ENCODE peak calls at places on chromosomes 13 and 19, in six cellular contexts. C is mammary epithelial cell, T is activated B cell treated with CpG ODN at 0.5 μM for 24 hours, J is fibroblast of the aortic adventitia, I is hepatocyte, Y is lower lobe of right lung. R is an unnamed sample.

GRCh38 chr19:4304509-4305252 is at the start of gene FSD1:
- DNase-seq in I (peak), C (no peak), T (peak), J (peak), Y (no peak), R (peak)

GRCh38 chr13:24688901-24689300 is 8.7 kb downstream of the ATP12A start:
- DNase-seq in Y (no peak), T (no peak), C (no peak), I (no peak), J (no peak), R (no peak)

GRCh38 chr19:54127688-54128440 is 9.7 kb upstream of the CNOT3 start:
- DNase-seq in T (no peak), Y (no peak), I (no peak), J (no peak), C (no peak), R (no peak)

GRCh38 chr13:74132152-74132767 is 1.9 kb downstream of the KLF12 start:
- DNase-seq in J (peak), I (peak), T (no peak), C (peak), Y (no peak), R (no peak)

GRCh38 chr13:107373551-107373950 is 805.6 kb upstream of the ARGLU1 start:
- DNase-seq in T (no peak), C (peak), Y (no peak), I (peak), J (peak), R (no peak)

GRCh38 chr19:43719378-43719868 is 3.5 kb downstream of the IRGC start:
- DNase-seq in C (no peak), T (no peak), Y (no peak), J (no peak), I (no peak), R (no peak)

GRCh38 chr13:58933475-58933874 is 1230.3 kb downstream of the DIAPH3 start:
- DNase-seq in J (no peak), C (no peak), T (no peak), Y (no peak), I (no peak), R (no peak)

GRCh38 chr13:27583645-27584044 is 36.7 kb downstream of the LNX2 start:
- DNase-seq in J (peak), I (no peak), C (no peak), T (no peak), Y (no peak), R (no peak)

GRCh38 chr19:944171-944567 is 18.3 kb downstream of the ARID3A start:
- DNase-seq in C (no peak), J (peak), I (peak), Y (no peak), T (no peak), R (peak)

GRCh38 chr13:113863511-113864302 is at the start of gene GAS6:
- DNase-seq in T (no peak), J (peak), Y (peak), I (peak), C (peak), R (peak)

GRCh38 chr19:8459520-8460260 is 14.9 kb downstream of the HNRNPM start:
- DNase-seq in C (no peak), J (peak), T (no peak), I (no peak), Y (no peak), R (no peak)

GRCh38 chr19:4547303-4548237 is 7.7 kb upstream of the LRG1 start:
- DNase-seq in T (no peak), C (no peak), Y (peak), J (no peak), I (peak), R (no peak)

GRCh38 chr13:95248953-95249352 is 52.3 kb downstream of the ABCC4 start:
- DNase-seq in Y (no peak), T (no peak), C (no peak), J (no peak), I (no peak), R (no peak)

GRCh38 chr13:20002766-20003165 is 44.2 kb downstream of the ZMYM2 start:
- DNase-seq in Y (no peak), J (no peak), T (no peak), I (no peak), C (no peak), R (no peak)

GRCh38 chr13:107962209-107962608 is 253.1 kb downstream of the LIG4 start:
- DNase-seq in I (no peak), J (no peak), C (no peak), Y (no peak), T (no peak), R (no peak)

DNA sequence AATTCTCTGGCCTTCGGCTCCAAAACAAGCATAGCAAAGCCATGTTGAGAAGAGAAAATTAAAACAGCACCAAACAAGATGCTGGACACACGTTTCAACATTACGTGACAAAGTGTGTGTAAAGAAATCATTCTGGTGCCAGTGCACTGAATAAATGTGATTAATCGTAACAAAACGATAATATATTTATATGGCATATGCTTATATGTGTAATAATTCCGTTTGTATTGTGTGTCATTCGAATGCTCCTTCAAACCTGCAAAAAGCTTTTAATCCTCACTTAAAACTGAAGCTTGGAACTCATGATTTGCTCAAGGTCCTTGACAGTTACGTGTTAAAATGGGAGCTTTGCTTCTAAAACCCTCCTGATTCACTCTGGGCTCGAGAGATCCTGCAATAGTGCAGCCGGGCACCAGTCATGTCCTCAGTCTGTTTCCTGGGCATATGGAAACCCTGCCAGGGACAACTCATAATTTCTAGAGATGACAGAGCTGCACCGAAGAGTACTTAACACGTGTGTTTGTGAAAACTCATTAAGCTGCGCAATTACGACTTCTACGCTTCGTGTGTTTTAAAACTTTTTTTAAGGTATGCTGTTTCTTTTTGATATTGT is 731 bp upstream of the AKAP8L start:
- DNase-seq in Y (no peak), T (no peak), J (no peak), I (no peak), C (no peak), R (no peak)
- TF ChIP-seq CTCF in Y (no peak), T (no peak), J (no peak), I (no peak), C (no peak), R (peak)

DNA sequence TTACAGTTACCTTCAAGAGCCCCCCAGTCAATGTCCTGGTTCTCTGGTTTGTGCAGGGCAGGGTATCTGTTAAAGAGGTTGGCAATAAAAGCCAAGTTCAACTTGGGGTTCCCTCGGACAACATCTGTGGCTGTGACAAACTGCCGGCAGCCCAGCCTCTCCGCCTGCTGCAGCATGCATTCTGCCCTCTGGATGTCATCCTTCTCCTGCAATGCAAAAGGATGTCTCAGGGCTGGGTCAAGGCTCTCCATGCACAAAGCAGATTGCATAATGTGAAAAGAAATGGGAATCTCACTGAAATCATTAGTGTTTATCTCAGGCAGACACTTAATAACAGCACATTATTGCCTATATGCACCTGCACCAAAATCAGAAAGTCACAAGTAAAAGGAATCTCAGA is 35.1 kb downstream of the LCP1 start:
- DNase-seq in T (no peak), I (peak), J (peak), Y (no peak), C (peak), R (no peak)
- TF ChIP-seq CTCF in T (no peak), I (peak), J (peak), Y (peak), C (no peak), R (no peak)

GRCh38 chr19:20565321-20566018 is at the start of gene ZNF737:
- DNase-seq in J (peak), C (peak), I (peak), T (peak), Y (peak), R (peak)
- TF ChIP-seq CTCF in J (peak), C (no peak), I (peak), T (no peak), Y (no peak), R (peak)

GRCh38 chr13:29254971-29255370 is 340.5 kb downstream of the SLC7A1 start:
- DNase-seq in I (no peak), C (no peak), J (no peak), Y (no peak), T (no peak), R (no peak)

GRCh38 chr13:29255567-29255966 is 339.9 kb downstream of the SLC7A1 start:
- DNase-seq in C (no peak), J (no peak), Y (no peak), T (no peak), I (no peak), R (no peak)

GRCh38 chr13:29266261-29266660 is 329.2 kb downstream of the SLC7A1 start:
- DNase-seq in J (no peak), Y (no peak), I (no peak), C (no peak), T (no peak), R (no peak)

DNA sequence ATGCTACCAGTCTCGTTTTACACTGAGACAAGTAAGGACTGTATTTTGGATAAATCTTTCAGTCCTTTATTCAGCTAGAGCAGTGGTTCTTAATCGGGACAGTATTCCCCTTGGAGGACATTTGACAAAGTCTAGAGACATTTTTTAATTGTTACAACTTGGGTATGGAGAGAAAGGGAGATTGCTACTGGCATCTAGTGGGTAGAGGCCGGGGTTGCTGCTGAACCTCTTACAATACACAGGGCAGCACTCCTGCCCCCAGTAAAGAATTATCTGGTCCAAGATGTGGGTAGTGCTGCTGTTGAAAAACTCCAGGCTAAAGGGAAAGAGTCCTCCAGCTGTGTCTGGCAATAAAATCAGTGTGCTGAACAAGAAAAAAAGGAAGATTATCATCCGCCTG is 334.8 kb downstream of the SLC7A1 start:
- DNase-seq in Y (no peak), I (peak), C (no peak), T (no peak), J (no peak), R (no peak)
- TF ChIP-seq CTCF in Y (no peak), I (peak), C (no peak), T (no peak), J (no peak), R (no peak)

GRCh38 chr19:6556480-6556879 is 25.7 kb downstream of the TNFSF9 start:
- DNase-seq in T (no peak), I (no peak), C (peak), J (peak), Y (no peak), R (no peak)

GRCh38 chr19:6551091-6551490 is 20.3 kb downstream of the TNFSF9 start:
- DNase-seq in C (no peak), J (no peak), I (no peak), Y (no peak), T (no peak), R (no peak)

GRCh38 chr19:6551607-6552450 is 21.0 kb downstream of the TNFSF9 start:
- DNase-seq in J (peak), I (peak), Y (peak), C (no peak), T (peak), R (no peak)

GRCh38 chr19:6556043-6556449 is 25.2 kb downstream of the TNFSF9 start:
- DNase-seq in C (no peak), T (no peak), J (no peak), I (no peak), Y (no peak), R (no peak)
- TF ChIP-seq CTCF in C (no peak), T (no peak), J (no peak), I (no peak), Y (no peak), R (no peak)

GRCh38 chr13:34256236-34256635 is 438.3 kb downstream of the RFC3 start:
- DNase-seq in C (no peak), T (no peak), J (no peak), Y (no peak), I (no peak), R (no peak)
- TF ChIP-seq CTCF in C (no peak), T (no peak), J (no peak), Y (no peak), I (no peak), R (no peak)

GRCh38 chr13:99433543-99434075 is 67.7 kb upstream of the TM9SF2 start:
- DNase-seq in J (no peak), Y (no peak), T (no peak), C (no peak), I (no peak), R (no peak)

GRCh38 chr13:99431927-99432636 is 69.2 kb upstream of the TM9SF2 start:
- DNase-seq in J (peak), I (no peak), Y (no peak), C (no peak), T (peak), R (no peak)

GRCh38 chr13:99435116-99435515 is 66.2 kb upstream of the TM9SF2 start:
- DNase-seq in C (no peak), J (no peak), Y (no peak), I (no peak), T (no peak), R (no peak)

GRCh38 chr13:99434258-99434788 is 66.9 kb upstream of the TM9SF2 start:
- DNase-seq in J (no peak), C (no peak), I (peak), Y (no peak), T (no peak), R (no peak)

DNA sequence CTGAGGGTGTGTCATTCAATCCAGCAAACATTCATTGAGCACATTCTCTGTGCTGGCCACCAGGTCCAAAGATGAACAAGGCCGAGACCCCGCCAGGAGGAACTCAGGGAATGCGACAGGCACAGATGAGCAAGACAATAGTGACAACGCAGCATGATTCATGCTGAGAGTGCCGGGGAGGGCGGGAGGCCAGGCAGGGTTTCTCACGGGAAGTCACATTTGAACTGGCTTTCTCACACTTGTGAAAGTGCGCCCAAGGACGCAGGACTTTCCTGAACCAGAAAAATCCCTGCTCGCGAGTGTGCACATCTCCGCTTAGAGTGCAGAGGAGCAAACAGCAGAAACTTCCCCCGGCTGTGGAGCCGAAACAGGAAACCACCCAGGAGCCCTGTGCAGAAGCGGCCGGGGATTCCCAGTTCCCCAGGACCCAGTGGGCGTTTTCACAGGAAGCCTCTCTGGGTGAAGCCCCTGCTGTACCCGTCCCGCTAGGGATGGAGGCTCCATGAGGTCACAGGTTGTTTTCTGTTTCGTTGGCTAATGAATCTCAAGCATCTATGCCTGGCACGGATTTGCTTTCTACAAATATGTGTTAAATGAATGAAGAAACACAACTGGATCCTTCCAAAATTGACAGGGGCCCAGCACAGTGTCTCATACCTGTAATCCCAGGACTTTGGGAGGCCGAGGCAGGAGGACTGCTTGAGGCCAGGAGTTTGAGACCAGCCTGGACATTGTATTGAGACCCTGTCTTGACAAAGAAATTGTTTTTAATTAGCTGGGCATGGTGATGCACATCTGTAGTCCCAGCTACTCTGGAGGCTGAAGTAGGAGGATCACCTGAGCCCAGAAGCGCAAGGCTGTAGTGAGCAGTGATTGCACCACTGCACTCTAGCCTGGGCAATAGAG is 68.4 kb upstream of the TM9SF2 start:
- DNase-seq in T (peak), J (peak), Y (peak), I (peak), C (peak), R (no peak)
- TF ChIP-seq CTCF in T (no peak), J (no peak), Y (no peak), I (no peak), C (no peak), R (no peak)

GRCh38 chr19:18322759-18323460 is at the start of gene LSM4:
- DNase-seq in T (peak), Y (peak), C (peak), J (peak), I (peak), R (peak)
- TF ChIP-seq CTCF in T (no peak), Y (peak), C (peak), J (peak), I (peak), R (no peak)

GRCh38 chr19:48611872-48612271 is 3.0 kb downstream of the FAM83E start:
- DNase-seq in I (no peak), C (no peak), J (no peak), T (no peak), Y (no peak), R (no peak)

GRCh38 chr19:48609571-48610108 is 3.1 kb downstream of the SPACA4 start:
- DNase-seq in I (no peak), Y (no peak), J (no peak), C (no peak), T (no peak), R (no peak)

GRCh38 chr19:48606463-48607358 is at the start of gene SPACA4:
- DNase-seq in Y (no peak), T (no peak), J (no peak), C (no peak), I (no peak), R (no peak)

GRCh38 chr19:48607359-48607755 is 815 bp downstream of the SPACA4 start:
- DNase-seq in C (no peak), J (no peak), Y (no peak), T (no peak), I (no peak), R (no peak)

DNA sequence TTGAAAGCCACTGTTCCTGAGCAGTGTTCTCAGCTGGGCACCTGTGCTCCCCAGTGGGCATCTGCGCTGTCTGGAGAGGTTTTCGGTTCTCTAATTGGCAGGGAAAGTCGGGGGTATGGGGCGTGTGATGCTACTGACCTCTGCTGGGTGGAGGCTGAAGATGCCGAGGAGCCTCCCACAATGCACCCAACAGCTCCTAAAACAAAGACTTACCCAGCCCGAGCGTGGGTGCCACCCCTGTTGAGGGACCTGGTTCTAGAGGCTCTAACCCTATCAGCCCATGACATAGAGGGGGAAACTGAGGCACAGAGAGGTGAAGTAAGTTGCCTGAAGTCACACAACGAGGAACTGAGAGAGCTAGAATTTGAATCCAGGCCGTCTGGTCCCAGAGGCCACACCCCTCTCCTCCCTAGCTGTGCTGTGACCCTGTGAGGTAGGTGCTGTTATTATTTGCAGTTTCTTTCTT is 2.3 kb downstream of the SPACA4 start:
- DNase-seq in C (no peak), I (no peak), T (peak), J (peak), Y (no peak), R (no peak)
- TF ChIP-seq CTCF in C (peak), I (peak), T (no peak), J (peak), Y (peak), R (no peak)

DNA sequence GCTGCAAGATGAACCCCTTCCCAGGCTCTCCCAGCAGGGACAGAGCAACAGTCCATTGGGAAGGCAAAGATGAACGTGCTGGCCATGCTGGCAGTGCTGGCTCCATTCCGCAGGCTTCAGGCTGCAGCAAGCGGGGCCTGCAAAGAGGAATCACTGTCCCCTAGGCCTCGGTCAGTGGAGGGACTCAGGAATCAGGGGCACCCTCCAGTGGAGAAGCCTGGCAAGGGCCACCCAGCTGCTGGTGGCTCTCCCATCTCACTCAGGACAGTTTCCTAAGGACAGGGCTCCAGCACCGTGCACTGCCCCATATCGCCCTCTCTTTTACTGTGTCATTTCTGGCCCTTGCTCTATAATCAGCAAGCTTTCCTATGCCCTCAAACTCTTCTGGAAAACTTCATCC is 498.6 kb downstream of the EFNB2 start:
- DNase-seq in Y (no peak), J (no peak), T (no peak), I (no peak), C (no peak), R (no peak)
- TF ChIP-seq CTCF in Y (no peak), J (no peak), T (no peak), I (no peak), C (no peak), R (no peak)